ENCODE peak calls at places on chromosomes 2 and 18, in nine cellular contexts. F is NCI-H1092 treated with DMSO at 0.1 percent for 48 hours, E is fibroblast of mammary gland, Y is kidney glomerular epithelial cell, Q is progenitor cell of endocrine pancreas, V is AG09309, Z is HFFc6, R is posterior vena cava, T is hepatocyte. G is an unnamed sample.

GRCh38 chr2:169086893-169087467 is 17.6 kb downstream of the DHRS9 start:
- DNase-seq in F (no peak), E (no peak), Y (no peak), Q (no peak), V (no peak), Z (no peak), R (no peak), T (no peak), G (no peak)

GRCh38 chr2:118667964-118668363 is 179.5 kb downstream of the EN1 start:
- DNase-seq in F (no peak), E (peak), Y (no peak), Q (no peak), V (peak), Z (peak), R (no peak), T (no peak), G (peak)

GRCh38 chr2:8659092-8659734 is 22.6 kb upstream of the ID2 start:
- DNase-seq in F (no peak), E (no peak), Y (peak), Q (no peak), V (no peak), Z (no peak), R (peak), T (no peak), G (no peak)

GRCh38 chr18:58896268-58896667 is 31.6 kb downstream of the ZNF532 start:
- DNase-seq in F (no peak), E (no peak), Y (no peak), Q (no peak), V (no peak), Z (no peak), R (no peak), T (no peak), G (no peak)

GRCh38 chr2:3681625-3682024 is 21.8 kb upstream of the DCDC2C start:
- DNase-seq in F (no peak), E (no peak), Y (no peak), Q (no peak), V (no peak), Z (no peak), R (no peak), T (no peak), G (no peak)

GRCh38 chr2:246489-247145 is 17.2 kb downstream of the SH3YL1 start:
- DNase-seq in F (peak), E (peak), Y (peak), Q (no peak), V (peak), Z (peak), R (no peak), T (peak), G (peak)

GRCh38 chr2:9167718-9168657 is 38.6 kb upstream of the ASAP2 start:
- DNase-seq in F (no peak), E (no peak), Y (no peak), Q (no peak), V (no peak), Z (no peak), R (peak), T (peak), G (no peak)

GRCh38 chr2:239942090-239942489 is 83.1 kb downstream of the NDUFA10 start:
- DNase-seq in F (no peak), E (no peak), Y (no peak), Q (no peak), V (no peak), Z (no peak), R (peak), T (no peak), G (no peak)

GRCh38 chr2:12493031-12493513 is 223.7 kb upstream of the TRIB2 start:
- DNase-seq in F (no peak), E (peak), Y (peak), Q (no peak), V (peak), Z (peak), R (no peak), T (peak), G (peak)

GRCh38 chr18:50560681-50561629 is 1.1 kb downstream of the MAPK4 start:
- DNase-seq in F (peak), E (no peak), Y (no peak), Q (peak), V (no peak), Z (no peak), R (peak), T (peak), G (no peak)

GRCh38 chr2:190407662-190408537 is at the start of gene MFSD6:
- DNase-seq in F (peak), E (no peak), Y (peak), Q (peak), V (no peak), Z (no peak), R (peak), T (peak), G (peak)

GRCh38 chr2:152716805-152717241 is 438 bp downstream of the PRPF40A start:
- DNase-seq in F (peak), E (peak), Y (peak), Q (no peak), V (no peak), Z (no peak), R (no peak), T (peak), G (peak)

GRCh38 chr18:7116001-7116831 is 1.4 kb downstream of the LAMA1 start:
- DNase-seq in F (peak), E (peak), Y (peak), Q (no peak), V (no peak), Z (no peak), R (no peak), T (peak), G (peak)

GRCh38 chr2:177283871-177284270 is 19.3 kb upstream of the NFE2L2 start:
- DNase-seq in F (no peak), E (no peak), Y (no peak), Q (no peak), V (no peak), Z (no peak), R (no peak), T (no peak), G (no peak)

GRCh38 chr2:3244486-3244885 is 133.1 kb downstream of the EIPR1 start:
- DNase-seq in F (no peak), E (no peak), Y (no peak), Q (no peak), V (no peak), Z (no peak), R (no peak), T (no peak), G (no peak)

GRCh38 chr2:107591541-107591940 is 235.2 kb upstream of the RGPD4 start:
- DNase-seq in F (no peak), E (peak), Y (peak), Q (no peak), V (peak), Z (peak), R (no peak), T (no peak), G (no peak)

GRCh38 chr2:162202203-162202602 is 41.0 kb downstream of the FAP start:
- DNase-seq in F (no peak), E (no peak), Y (no peak), Q (no peak), V (no peak), Z (no peak), R (no peak), T (no peak), G (no peak)

GRCh38 chr18:13414542-13414941 is 196.0 kb downstream of the LDLRAD4 start:
- DNase-seq in F (no peak), E (no peak), Y (no peak), Q (no peak), V (no peak), Z (no peak), R (no peak), T (no peak), G (no peak)

GRCh38 chr2:64259301-64259700 is 115.1 kb upstream of the PELI1 start:
- DNase-seq in F (peak), E (peak), Y (no peak), Q (no peak), V (no peak), Z (no peak), R (no peak), T (no peak), G (no peak)

GRCh38 chr2:61460168-61460567 is 10.7 kb downstream of the USP34 start:
- DNase-seq in F (no peak), E (peak), Y (peak), Q (no peak), V (peak), Z (peak), R (no peak), T (no peak), G (peak)

GRCh38 chr2:86807462-86808275 is 17.0 kb upstream of the CD8A start:
- DNase-seq in F (peak), E (peak), Y (no peak), Q (peak), V (no peak), Z (no peak), R (no peak), T (peak), G (no peak)

GRCh38 chr18:46411191-46411590 is 245.8 kb downstream of the LOXHD1 start:
- DNase-seq in F (no peak), E (no peak), Y (no peak), Q (no peak), V (no peak), Z (no peak), R (no peak), T (no peak), G (no peak)

GRCh38 chr2:62404948-62405347 is 101.0 kb downstream of the TMEM17 start:
- DNase-seq in F (no peak), E (no peak), Y (no peak), Q (no peak), V (no peak), Z (no peak), R (no peak), T (no peak), G (no peak)

GRCh38 chr2:233761040-233761769 is 1.1 kb downstream of the UGT1A1 start:
- DNase-seq in F (no peak), E (peak), Y (no peak), Q (no peak), V (no peak), Z (no peak), R (no peak), T (no peak), G (no peak)

GRCh38 chr18:8908792-8909510 is 193.5 kb upstream of the NDUFV2 start:
- DNase-seq in F (no peak), E (no peak), Y (no peak), Q (no peak), V (no peak), Z (no peak), R (no peak), T (no peak), G (no peak)

GRCh38 chr2:144950874-144951560 is 431.1 kb upstream of the ZEB2 start:
- DNase-seq in F (no peak), E (peak), Y (peak), Q (no peak), V (peak), Z (peak), R (no peak), T (no peak), G (peak)

GRCh38 chr2:70468898-70469297 is 84.7 kb downstream of the TGFA start:
- DNase-seq in F (no peak), E (no peak), Y (no peak), Q (no peak), V (no peak), Z (no peak), R (no peak), T (no peak), G (no peak)

GRCh38 chr2:135005753-135006152 is 41.5 kb downstream of the MAP3K19 start:
- DNase-seq in F (no peak), E (no peak), Y (peak), Q (no peak), V (no peak), Z (no peak), R (no peak), T (no peak), G (no peak)

GRCh38 chr2:199325881-199326280 is 131.9 kb downstream of the SATB2 start:
- DNase-seq in F (no peak), E (no peak), Y (no peak), Q (no peak), V (no peak), Z (no peak), R (no peak), T (no peak), G (no peak)